ENCODE peak calls at places on chromosomes 12 and 14, in four cellular contexts. J, Z, E and U are unnamed samples.

GRCh38 chr14:55754471-55754870 is 174.5 kb downstream of the KTN1 start:
- DNase-seq in Z (peak), E (no peak), J (no peak), U (no peak)

GRCh38 chr12:39807043-39807442 is 187.4 kb upstream of the ABCD2 start:
- DNase-seq in E (no peak), J (no peak), Z (peak), U (peak)

GRCh38 chr14:65286443-65286842 is 126.1 kb upstream of the FUT8 start:
- DNase-seq in Z (no peak), E (no peak), J (no peak), U (no peak)

GRCh38 chr14:58428011-58428807 is 690 bp downstream of the KIAA0586 start:
- DNase-seq in E (peak), J (peak), Z (peak), U (peak)

GRCh38 chr12:15563683-15564082 is 225.5 kb downstream of the EPS8 start:
- DNase-seq in J (no peak), E (peak), Z (no peak), U (no peak)

GRCh38 chr12:131908716-131909595 is 14.5 kb downstream of the ULK1 start:
- DNase-seq in E (no peak), J (no peak), Z (no peak), U (no peak)

GRCh38 chr14:54225457-54225856 is 171.3 kb upstream of the CDKN3 start:
- DNase-seq in J (no peak), Z (no peak), E (no peak), U (peak)

GRCh38 chr14:70000601-70001000 is 121.4 kb downstream of the SMOC1 start:
- DNase-seq in Z (peak), E (peak), J (no peak), U (no peak)

GRCh38 chr12:100145643-100146042 is 3.0 kb upstream of the BLTP3B start:
- DNase-seq in J (no peak), Z (no peak), E (no peak), U (no peak)

GRCh38 chr12:64160718-64161060 is 61.4 kb downstream of the KICS2 start:
- DNase-seq in J (no peak), E (peak), Z (no peak), U (no peak)

GRCh38 chr14:103627073-103628025 is 1.7 kb upstream of the KLC1 start:
- DNase-seq in E (no peak), J (no peak), Z (no peak), U (no peak)

GRCh38 chr14:80664576-80664975 is 277.0 kb downstream of the CEP128 start:
- DNase-seq in J (no peak), Z (peak), E (peak), U (peak)

GRCh38 chr12:115351513-115352077 is 667.6 kb upstream of the TBX3 start:
- DNase-seq in Z (no peak), J (no peak), E (peak), U (no peak)

GRCh38 chr12:87814625-87815024 is 214.6 kb downstream of the C12orf50 start:
- DNase-seq in Z (peak), E (peak), J (no peak), U (no peak)

GRCh38 chr14:96176811-96177211 is 27.8 kb upstream of the BDKRB2 start:
- DNase-seq in J (no peak), E (peak), Z (no peak), U (no peak)

GRCh38 chr12:79920421-79921238 is 14.3 kb downstream of the PPP1R12A start:
- DNase-seq in E (no peak), J (no peak), Z (no peak), U (no peak)

GRCh38 chr12:116324684-116325664 is 47.5 kb upstream of the MED13L start:
- DNase-seq in E (no peak), J (no peak), Z (no peak), U (no peak)

GRCh38 chr12:124126950-124127349 is 153.9 kb downstream of the ZNF664 start:
- DNase-seq in Z (peak), J (no peak), E (no peak), U (no peak)

GRCh38 chr12:6285063-6285477 is 25.4 kb upstream of the PLEKHG6 start:
- DNase-seq in E (peak), J (peak), Z (peak), U (peak)

GRCh38 chr12:97168804-97169203 is 261.7 kb downstream of the NEDD1 start:
- DNase-seq in J (no peak), Z (no peak), E (no peak), U (peak)

GRCh38 chr12:82522762-82523161 is 163.9 kb upstream of the TMTC2 start:
- DNase-seq in Z (no peak), E (no peak), J (no peak), U (no peak)

GRCh38 chr12:130137141-130138018 is 24.9 kb upstream of the FZD10 start:
- DNase-seq in Z (no peak), J (no peak), E (no peak), U (no peak)

GRCh38 chr14:24924544-24924943 is 125.4 kb downstream of the STXBP6 start:
- DNase-seq in J (no peak), E (no peak), Z (no peak), U (no peak)

GRCh38 chr12:41437578-41437977 is 249.5 kb downstream of the PDZRN4 start:
- DNase-seq in E (no peak), Z (no peak), J (no peak), U (no peak)

GRCh38 chr12:57467212-57467874 is 7.8 kb downstream of the GLI1 start:
- DNase-seq in E (no peak), J (no peak), Z (no peak), U (no peak)

GRCh38 chr14:68894802-68895201 is 84.3 kb downstream of the ACTN1 start:
- DNase-seq in E (peak), J (no peak), Z (peak), U (no peak)

GRCh38 chr12:80222261-80222660 is 122.9 kb downstream of the OTOGL start:
- DNase-seq in Z (no peak), J (no peak), E (peak), U (no peak)

GRCh38 chr14:68307769-68308168 is 485.1 kb downstream of the ZFP36L1 start:
- DNase-seq in J (no peak), E (peak), Z (no peak), U (no peak)

GRCh38 chr12:73984552-73984951 is 553.1 kb upstream of the ATXN7L3B start:
- DNase-seq in J (no peak), Z (no peak), E (no peak), U (peak)

GRCh38 chr14:50452285-50452684 is 55.6 kb upstream of the CDKL1 start:
- DNase-seq in E (peak), Z (no peak), J (no peak), U (no peak)

GRCh38 chr12:116559330-116560080 is at the start of gene MAP1LC3B2:
- DNase-seq in J (no peak), Z (peak), E (peak), U (no peak)

GRCh38 chr12:24595652-24596235 is 353.2 kb downstream of the BCAT1 start:
- DNase-seq in Z (peak), E (peak), J (no peak), U (peak)

GRCh38 chr12:29463198-29463597 is 34.3 kb downstream of the OVCH1 start:
- DNase-seq in J (no peak), E (no peak), Z (no peak), U (no peak)

GRCh38 chr12:108126212-108126611 is 2.9 kb upstream of the WSCD2 start:
- DNase-seq in Z (no peak), E (no peak), J (no peak), U (no peak)
- H2BK120ac ChIP-seq in Z (no peak), E (no peak), J (no peak), U (no peak)

GRCh38 chr14:74347096-74347794 is 1.0 kb upstream of the VRTN start:
- DNase-seq in Z (no peak), J (no peak), E (no peak), U (peak)
- H2BK120ac ChIP-seq in Z (no peak), J (peak), E (no peak), U (peak)

GRCh38 chr12:55995366-55995765 is 1.7 kb upstream of the SUOX start:
- DNase-seq in E (no peak), Z (no peak), J (no peak), U (no peak)

GRCh38 chr12:55993454-55993853 is 3.6 kb upstream of the SUOX start:
- DNase-seq in J (no peak), Z (no peak), E (no peak), U (no peak)

GRCh38 chr12:55996201-55996714 is 818 bp upstream of the SUOX start:
- DNase-seq in Z (peak), J (peak), E (peak), U (peak)

GRCh38 chr12:55996715-55997534 is at the start of gene SUOX:
- DNase-seq in E (peak), Z (peak), J (peak), U (peak)

DNA sequence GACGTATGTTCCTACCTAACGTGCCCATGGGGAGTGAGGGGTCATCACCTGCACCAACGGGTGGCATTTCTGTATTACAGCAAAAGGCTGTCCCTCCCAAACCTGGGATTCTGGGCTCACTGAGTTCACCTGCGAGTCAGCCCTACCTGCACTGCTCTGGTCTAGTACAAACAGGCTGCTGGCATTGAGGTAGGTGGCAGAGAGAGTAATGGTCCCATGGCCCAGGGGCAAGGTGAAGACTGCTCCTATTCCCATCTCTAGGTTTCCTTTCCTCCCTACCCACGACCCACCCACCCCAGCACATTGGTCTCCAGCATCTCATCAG is 421 bp downstream of the SUOX start:
- DNase-seq in J (no peak), Z (peak), E (no peak), U (no peak)
- H2BK120ac ChIP-seq in J (no peak), Z (peak), E (peak), U (no peak)

GRCh38 chr12:13178568-13179158 is 17.9 kb upstream of the EMP1 start:
- DNase-seq in Z (peak), E (no peak), J (no peak), U (no peak)

GRCh38 chr12:13181375-13182070 is 15.0 kb upstream of the EMP1 start:
- DNase-seq in Z (peak), J (no peak), E (no peak), U (no peak)

GRCh38 chr12:13177896-13178295 is 18.6 kb upstream of the EMP1 start:
- DNase-seq in Z (no peak), J (no peak), E (no peak), U (no peak)

GRCh38 chr12:13177373-13177772 is 19.2 kb upstream of the EMP1 start:
- DNase-seq in J (no peak), Z (no peak), E (no peak), U (no peak)

GRCh38 chr12:13179159-13180074 is 17.1 kb upstream of the EMP1 start:
- DNase-seq in J (no peak), Z (peak), E (peak), U (peak)
- H2BK120ac ChIP-seq in J (no peak), Z (no peak), E (peak), U (no peak)